ENCODE peak calls at places on chromosomes 3 and 15, in four cellular contexts. One of them, this sample, is unnamed. For H3K4me1, the result is how much of the 10 kb centered on the place peaks cover.

GRCh38 chr3:63753567-63753966 is 65.5 kb upstream of the C3orf49 start:
- DNase-seq in endodermal cell: no peak
- DNase-seq in fibroblast of lung: peak
- DNase-seq in K562: peak
- DNase-seq in this sample: peak

GRCh38 chr15:97177135-97177704 is 783.3 kb upstream of the ARRDC4 start:
- DNase-seq in endodermal cell: peak
- DNase-seq in fibroblast of lung: no peak
- DNase-seq in K562: no peak
- DNase-seq in this sample: no peak

GRCh38 chr3:56012732-56013131 is 455.5 kb downstream of the ERC2 start:
- DNase-seq in endodermal cell: no peak
- DNase-seq in fibroblast of lung: no peak
- DNase-seq in K562: no peak
- DNase-seq in this sample: no peak

GRCh38 chr15:68791431-68792283 is 29.0 kb downstream of the ANP32A start:
- DNase-seq in endodermal cell: peak
- DNase-seq in fibroblast of lung: no peak
- DNase-seq in K562: no peak
- DNase-seq in this sample: no peak

GRCh38 chr3:71998995-71999673 is 214.2 kb upstream of the PROK2 start:
- DNase-seq in endodermal cell: no peak
- DNase-seq in fibroblast of lung: peak
- DNase-seq in K562: no peak
- DNase-seq in this sample: no peak

GRCh38 chr15:46441294-46442062 is 806.6 kb downstream of the SQOR start:
- DNase-seq in endodermal cell: no peak
- DNase-seq in fibroblast of lung: no peak
- DNase-seq in K562: no peak
- DNase-seq in this sample: no peak

GRCh38 chr15:39272901-39273300 is 308.0 kb upstream of the THBS1 start:
- DNase-seq in endodermal cell: no peak
- DNase-seq in fibroblast of lung: no peak
- DNase-seq in K562: no peak
- DNase-seq in this sample: no peak

GRCh38 chr3:10496121-10496863 is 9.1 kb downstream of the ATP2B2 start:
- DNase-seq in endodermal cell: no peak
- DNase-seq in fibroblast of lung: no peak
- DNase-seq in K562: no peak
- DNase-seq in this sample: no peak

GRCh38 chr3:116153174-116153573 is 292.1 kb downstream of the LSAMP start:
- DNase-seq in endodermal cell: no peak
- DNase-seq in fibroblast of lung: peak
- DNase-seq in K562: no peak
- DNase-seq in this sample: no peak

GRCh38 chr15:52112203-52112750 is 298 bp downstream of the BCL2L10 start:
- DNase-seq in endodermal cell: peak
- DNase-seq in fibroblast of lung: no peak
- DNase-seq in K562: no peak
- DNase-seq in this sample: peak
- TF ChIP-seq CTCF in endodermal cell: no peak
- TF ChIP-seq CTCF in fibroblast of lung: no peak
- TF ChIP-seq CTCF in K562: no peak
- TF ChIP-seq CTCF in this sample: no peak

GRCh38 chr3:128345195-128345594 is 121.5 kb downstream of the DNAJB8 start:
- DNase-seq in endodermal cell: no peak
- DNase-seq in fibroblast of lung: no peak
- DNase-seq in K562: peak
- DNase-seq in this sample: no peak
- H3K4me1 ChIP-seq in endodermal cell: under half
- H3K4me1 ChIP-seq in fibroblast of lung: under half
- H3K4me1 ChIP-seq in K562: under half
- H3K4me1 ChIP-seq in this sample: under half

GRCh38 chr3:79264892-79265291 is 502.9 kb downstream of the ROBO1 start:
- DNase-seq in endodermal cell: no peak
- DNase-seq in fibroblast of lung: no peak
- DNase-seq in K562: no peak
- DNase-seq in this sample: no peak
- TF ChIP-seq CTCF in endodermal cell: peak
- TF ChIP-seq CTCF in fibroblast of lung: no peak
- TF ChIP-seq CTCF in K562: no peak
- TF ChIP-seq CTCF in this sample: no peak

DNA sequence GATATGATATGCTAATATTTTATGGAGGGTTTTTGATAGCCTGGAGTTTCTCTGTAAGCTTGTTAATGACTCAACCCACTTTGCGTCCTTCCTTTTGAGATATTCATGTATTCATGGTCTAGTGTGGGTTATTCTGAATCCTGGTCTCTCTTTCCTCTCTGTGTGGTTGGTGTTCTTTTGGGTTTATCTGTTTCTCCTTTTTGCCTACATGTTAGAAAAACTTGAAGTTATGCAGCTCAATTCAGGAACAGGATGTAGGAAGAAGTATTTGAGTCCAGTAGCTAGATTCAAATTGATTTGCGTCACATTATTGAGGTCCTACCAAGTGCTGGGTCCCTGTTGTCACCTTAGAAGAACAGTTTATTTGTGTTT is 28.1 kb downstream of the CMTM7 start:
- DNase-seq in endodermal cell: no peak
- DNase-seq in fibroblast of lung: no peak
- DNase-seq in K562: no peak
- DNase-seq in this sample: no peak
- H3K4me1 ChIP-seq in endodermal cell: under half
- H3K4me1 ChIP-seq in fibroblast of lung: under half
- H3K4me1 ChIP-seq in K562: under half
- H3K4me1 ChIP-seq in this sample: under half

GRCh38 chr3:96779810-96780209 is 34.6 kb upstream of the EPHA6 start:
- DNase-seq in endodermal cell: peak
- DNase-seq in fibroblast of lung: no peak
- DNase-seq in K562: peak
- DNase-seq in this sample: no peak
- TF ChIP-seq CTCF in endodermal cell: peak
- TF ChIP-seq CTCF in fibroblast of lung: no peak
- TF ChIP-seq CTCF in K562: no peak
- TF ChIP-seq CTCF in this sample: no peak

DNA sequence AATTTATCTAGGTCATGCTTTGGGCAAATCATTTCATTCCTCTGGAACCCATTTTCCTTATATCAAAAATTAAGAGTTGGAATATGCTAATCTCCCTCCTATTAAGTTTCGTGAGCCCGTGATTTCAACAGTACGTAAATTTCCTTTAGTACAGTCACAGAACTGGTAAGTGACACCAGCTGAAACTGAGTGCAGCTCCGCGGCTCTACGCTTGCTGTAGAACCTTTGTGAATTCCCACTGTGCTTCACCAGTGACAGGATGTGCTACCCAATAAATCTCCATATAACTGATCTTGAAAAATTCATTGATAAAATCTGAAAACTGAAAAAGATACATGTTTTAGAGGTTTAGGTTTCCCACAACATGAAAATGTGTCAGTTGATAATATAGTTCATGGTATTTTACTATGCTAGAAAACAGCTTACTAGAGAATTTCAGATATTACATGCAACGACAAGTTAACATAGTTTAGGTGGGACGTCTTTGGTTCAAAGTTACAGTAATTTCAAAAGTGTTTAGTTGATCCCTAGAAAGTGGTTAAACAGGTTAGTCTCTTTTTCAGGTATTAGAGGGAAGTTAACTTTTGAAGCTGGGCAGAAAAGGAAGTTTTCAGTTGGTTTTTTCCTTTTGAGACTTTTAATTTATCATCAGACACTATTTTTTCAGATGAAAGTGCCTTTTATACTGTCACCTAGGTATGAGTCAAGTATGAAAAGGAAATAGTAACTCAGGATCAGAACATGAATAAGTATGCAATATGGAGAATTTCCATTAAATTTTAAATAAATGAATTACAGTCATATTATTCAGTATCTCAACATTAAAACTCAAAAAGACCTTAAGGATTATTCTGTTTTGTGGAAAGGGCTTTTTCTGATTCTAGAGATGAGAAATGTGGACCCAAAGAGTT is 57.0 kb downstream of the PPARG start:
- DNase-seq in endodermal cell: no peak
- DNase-seq in fibroblast of lung: no peak
- DNase-seq in K562: no peak
- DNase-seq in this sample: no peak
- H3K4me1 ChIP-seq in endodermal cell: under half
- H3K4me1 ChIP-seq in fibroblast of lung: under half
- H3K4me1 ChIP-seq in K562: under half
- H3K4me1 ChIP-seq in this sample: under half

DNA sequence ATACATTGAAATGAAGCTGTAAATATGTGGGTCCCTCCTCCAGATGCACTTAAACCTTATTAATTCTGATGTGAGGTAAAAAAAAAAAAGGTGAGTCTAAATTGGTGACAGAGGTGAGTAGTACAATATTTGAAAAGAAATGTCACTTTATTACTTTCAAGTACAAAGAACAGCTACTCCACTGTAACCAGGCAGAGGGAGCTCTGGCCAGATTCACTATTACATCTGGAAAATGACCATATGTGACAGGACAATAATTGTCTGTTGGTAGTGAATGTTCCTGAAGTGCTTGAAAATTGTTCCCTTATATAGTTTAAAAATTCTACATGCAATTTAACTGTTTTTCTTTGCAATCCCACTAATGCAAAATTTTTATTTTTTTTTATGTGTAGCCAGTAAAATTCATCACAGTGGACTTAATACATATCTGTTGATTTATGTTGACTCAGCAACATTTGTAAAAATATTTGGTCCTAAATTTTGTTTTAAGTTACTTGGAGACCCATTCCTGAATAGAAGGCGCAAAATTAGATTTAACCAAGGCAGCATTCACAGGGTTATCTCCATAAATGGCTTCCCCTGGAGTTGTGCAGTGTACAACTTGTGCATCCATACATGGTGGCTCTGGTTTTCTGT is 231.9 kb upstream of the TBC1D5 start:
- DNase-seq in endodermal cell: no peak
- DNase-seq in fibroblast of lung: peak
- DNase-seq in K562: peak
- DNase-seq in this sample: no peak
- TF ChIP-seq CTCF in endodermal cell: peak
- TF ChIP-seq CTCF in fibroblast of lung: no peak
- TF ChIP-seq CTCF in K562: no peak
- TF ChIP-seq CTCF in this sample: peak

This sample was measured in Caco-2.